ENCODE peak calls at places on chromosome 2, in five cellular contexts. M is transverse colon, Y is prostate gland, Z is H1, F is stomach. S is an unnamed sample.

GRCh38 chr2:117707874-117708273 is 106.6 kb upstream of the DDX18 start:
- DNase-seq in M (no peak), F (no peak), Y (no peak), Z (no peak), S (no peak)

GRCh38 chr2:65490222-65490621 is 57.8 kb upstream of the SPRED2 start:
- DNase-seq in Z (no peak), M (no peak), Y (no peak), F (no peak), S (no peak)

GRCh38 chr2:217856871-217857270 is 145.9 kb downstream of the TNS1 start:
- DNase-seq in M (no peak), Y (no peak), F (no peak), Z (no peak), S (no peak)

GRCh38 chr2:85878719-85879390 is 9.9 kb downstream of the ST3GAL5 start:
- DNase-seq in F (no peak), Y (no peak), Z (no peak), M (no peak), S (no peak)

GRCh38 chr2:171529914-171530313 is 7.6 kb downstream of the CYBRD1 start:
- DNase-seq in Z (peak; percentile 62), F (no peak), M (no peak), Y (no peak), S (no peak)

GRCh38 chr2:105796791-105797190 is 52.1 kb downstream of the NCK2 start:
- DNase-seq in Y (no peak), Z (no peak), F (no peak), M (no peak), S (no peak)

GRCh38 chr2:216424305-216424704 is 12.0 kb downstream of the SMARCAL1 start:
- DNase-seq in M (no peak), Z (no peak), F (no peak), Y (no peak), S (no peak)

GRCh38 chr2:63192889-63193778 is 142.5 kb downstream of the OTX1 start:
- DNase-seq in M (no peak), F (no peak), Y (no peak), Z (no peak), S (no peak)

GRCh38 chr2:218832520-218832919 is 917 bp upstream of the PRKAG3 start:
- DNase-seq in Y (no peak), M (no peak), F (no peak), Z (no peak), S (no peak)

GRCh38 chr2:97724946-97725688 is 11.7 kb downstream of the ZAP70 start:
- DNase-seq in Y (no peak), F (no peak), Z (no peak), M (no peak), S (no peak)

GRCh38 chr2:121336528-121337294 is 51.7 kb upstream of the TFCP2L1 start:
- DNase-seq in F (no peak), Y (no peak), M (no peak), Z (no peak), S (no peak)

GRCh38 chr2:26521054-26521912 is 43.4 kb upstream of the OTOF start:
- DNase-seq in Y (no peak), M (peak; percentile 21), F (peak; percentile 46), Z (peak; percentile 66), S (no peak)

GRCh38 chr2:158457092-158457825 is 507 bp downstream of the PKP4 start:
- DNase-seq in M (peak; percentile 63), Y (peak; percentile 28), F (peak; percentile 65), Z (peak; percentile 86), S (peak; percentile 42)

GRCh38 chr2:232142049-232142448 is 180.5 kb downstream of the DIS3L2 start:
- DNase-seq in Y (no peak), F (no peak), Z (no peak), M (no peak), S (no peak)

GRCh38 chr2:230954738-230955137 is 29.7 kb upstream of the GPR55 start:
- DNase-seq in Z (no peak), F (no peak), M (no peak), Y (no peak), S (no peak)

GRCh38 chr2:222283634-222284033 is 15.2 kb downstream of the PAX3 start:
- DNase-seq in Z (no peak), Y (no peak), F (no peak), M (no peak), S (no peak)

GRCh38 chr2:183027443-183027842 is 10.8 kb downstream of the NCKAP1 start:
- DNase-seq in Y (no peak), Z (no peak), M (no peak), F (no peak), S (no peak)

GRCh38 chr2:238863749-238864206 is 15.9 kb downstream of the TWIST2 start:
- DNase-seq in Y (no peak), M (no peak), Z (no peak), F (no peak), S (no peak)

GRCh38 chr2:168357799-168358504 is 98.1 kb upstream of the CERS6 start:
- DNase-seq in Y (no peak), F (no peak), M (peak; percentile 24), Z (no peak), S (no peak)

GRCh38 chr2:145919507-145919906 is 1399.6 kb upstream of the ZEB2 start:
- DNase-seq in F (no peak), M (no peak), Y (no peak), Z (no peak), S (no peak)

GRCh38 chr2:218259099-218259921 is 1.5 kb upstream of the GPBAR1 start:
- DNase-seq in Y (no peak), M (peak; percentile 54), Z (no peak), F (no peak), S (no peak)

GRCh38 chr2:30412392-30413321 is 34.4 kb upstream of the LCLAT1 start:
- DNase-seq in Z (no peak), Y (no peak), M (peak; percentile 26), F (no peak), S (no peak)
- TF ChIP-seq POLR2AphosphoS5 in Z (no peak), Y (no peak), M (peak; percentile 44), F (peak; percentile 19), S (peak; percentile 24)

GRCh38 chr2:127961729-127962128 is 66.1 kb downstream of the SAP130 start:
- DNase-seq in F (no peak), Z (no peak), Y (no peak), M (no peak), S (no peak)
- H3K36me3 ChIP-seq in F (peaks cover 25% of the 10 kb centered on the region), Z (peaks cover 32% of the 10 kb centered on the region), Y (no peaks in the 10 kb centered on the region), M (no peaks in the 10 kb centered on the region), S (no peaks in the 10 kb centered on the region)

GRCh38 chr2:10482460-10482859 is 34.3 kb upstream of the ODC1 start:
- DNase-seq in Z (no peak), Y (no peak), F (no peak), M (no peak), S (no peak)
- H3K4me1 ChIP-seq in Z (no peaks in the 10 kb centered on the region), Y (no peaks in the 10 kb centered on the region), F (peaks cover 7% of the 10 kb centered on the region), M (no peaks in the 10 kb centered on the region), S (no peaks in the 10 kb centered on the region)

GRCh38 chr2:237405605-237406004 is 8.4 kb downstream of the COL6A3 start:
- DNase-seq in Z (no peak), M (no peak), F (no peak), Y (no peak), S (no peak)
- TF ChIP-seq POLR2AphosphoS5 in Z (no peak), M (no peak), F (no peak), Y (no peak), S (no peak)

S was measured in breast epithelium.